ENCODE peak calls at places on chromosomes 5 and 9, in five cellular contexts. X, E, C, P and O are unnamed samples.

GRCh38 chr9:79630521-79631403 is 59.0 kb downstream of the TLE4 start:
- DNase-seq in X (no peak), E (no peak), C (no peak), P (no peak), O (no peak)

GRCh38 chr9:2816476-2817141 is 27.3 kb downstream of the PUM3 start:
- DNase-seq in X (no peak), E (no peak), C (peak), P (no peak), O (no peak)

GRCh38 chr5:65100846-65101678 is 332.3 kb downstream of the CWC27 start:
- DNase-seq in X (no peak), E (peak), C (peak), P (peak), O (no peak)

GRCh38 chr5:95380103-95380628 is 11.0 kb upstream of the FAM81B start:
- DNase-seq in X (no peak), E (no peak), C (no peak), P (no peak), O (no peak)

GRCh38 chr9:123418052-123418430 is 62.0 kb downstream of the CRB2 start:
- DNase-seq in X (no peak), E (no peak), C (no peak), P (no peak), O (no peak)

GRCh38 chr5:91178461-91178860 is 204.7 kb downstream of the ARRDC3 start:
- DNase-seq in X (no peak), E (no peak), C (peak), P (no peak), O (no peak)

GRCh38 chr5:133409210-133409674 is 203.1 kb downstream of the FSTL4 start:
- DNase-seq in X (no peak), E (no peak), C (no peak), P (no peak), O (no peak)

GRCh38 chr9:113657765-113658564 is 194.4 kb downstream of the RGS3 start:
- DNase-seq in X (peak), E (peak), C (peak), P (peak), O (peak)

GRCh38 chr5:166172597-166172996 is 2118.8 kb upstream of the WWC1 start:
- DNase-seq in X (no peak), E (no peak), C (no peak), P (no peak), O (no peak)

GRCh38 chr9:17802249-17802857 is 223.5 kb downstream of the SH3GL2 start:
- DNase-seq in X (no peak), E (no peak), C (no peak), P (no peak), O (no peak)

GRCh38 chr5:170861855-170862766 is at the start of gene RANBP17:
- DNase-seq in X (no peak), E (peak), C (peak), P (peak), O (no peak)

GRCh38 chr5:124474821-124475220 is 271.6 kb downstream of the ZNF608 start:
- DNase-seq in X (no peak), E (no peak), C (no peak), P (no peak), O (no peak)

GRCh38 chr5:115170128-115170923 is 618 bp upstream of the TRIM36 start:
- DNase-seq in X (no peak), E (no peak), C (no peak), P (no peak), O (no peak)

GRCh38 chr5:171420429-171421231 is 1.2 kb downstream of the FGF18 start:
- DNase-seq in X (no peak), E (no peak), C (peak), P (no peak), O (no peak)

GRCh38 chr5:77644443-77645157 is 6.1 kb upstream of the OTP start:
- DNase-seq in X (no peak), E (no peak), C (no peak), P (no peak), O (no peak)

GRCh38 chr9:7944521-7945022 is 145.0 kb upstream of the DMAC1 start:
- DNase-seq in X (no peak), E (no peak), C (no peak), P (no peak), O (no peak)

GRCh38 chr9:126549246-126550006 is 64.3 kb upstream of the LMX1B start:
- DNase-seq in X (no peak), E (no peak), C (no peak), P (no peak), O (no peak)

GRCh38 chr9:130196643-130197042 is 24.4 kb downstream of the NCS1 start:
- DNase-seq in X (no peak), E (no peak), C (no peak), P (no peak), O (no peak)

GRCh38 chr5:82057051-82057450 is 85.2 kb downstream of the ATG10 start:
- DNase-seq in X (no peak), E (no peak), C (peak), P (no peak), O (no peak)

GRCh38 chr9:13360188-13360587 is 80.7 kb upstream of the MPDZ start:
- DNase-seq in X (no peak), E (no peak), C (no peak), P (no peak), O (no peak)

GRCh38 chr5:179276838-179277395 is 68.3 kb downstream of the ADAMTS2 start:
- DNase-seq in X (no peak), E (no peak), C (no peak), P (no peak), O (no peak)

GRCh38 chr9:114109106-114109505 is 10.0 kb upstream of the KIF12 start:
- DNase-seq in X (no peak), E (no peak), C (no peak), P (no peak), O (no peak)